ENCODE peak calls at places on chromosomes 11 and 22, in six cellular contexts. R, L, Y, J, U and W are unnamed samples.

GRCh38 chr22:28802595-28803087 is 2.3 kb upstream of the XBP1 start:
- DNase-seq in R (no peak), L (no peak), Y (no peak), J (no peak), U (no peak), W (no peak)

GRCh38 chr11:86475027-86475426 is 100.3 kb downstream of the CCDC81 start:
- DNase-seq in R (no peak), L (no peak), Y (no peak), J (no peak), U (no peak), W (no peak)

GRCh38 chr22:48650323-48651035 is 1177.2 kb downstream of the BRD1 start:
- DNase-seq in R (no peak), L (no peak), Y (no peak), J (no peak), U (no peak), W (no peak)

GRCh38 chr11:30458541-30458940 is 127.6 kb downstream of the MPPED2 start:
- DNase-seq in R (no peak), L (no peak), Y (no peak), J (no peak), U (no peak), W (no peak)

GRCh38 chr22:37262346-37262745 is 18.3 kb upstream of the RAC2 start:
- DNase-seq in R (no peak), L (no peak), Y (no peak), J (no peak), U (no peak), W (no peak)

GRCh38 chr11:31628111-31628510 is 118.5 kb downstream of the ELP4 start:
- DNase-seq in R (no peak), L (no peak), Y (no peak), J (no peak), U (no peak), W (no peak)

GRCh38 chr11:33912405-33913361 is 20.8 kb upstream of the LMO2 start:
- DNase-seq in R (no peak), L (no peak), Y (peak), J (no peak), U (peak), W (no peak)

GRCh38 chr22:36829370-36830002 is 12.7 kb upstream of the PVALB start:
- DNase-seq in R (peak), L (no peak), Y (no peak), J (no peak), U (peak), W (no peak)

GRCh38 chr11:117633186-117633585 is 163.8 kb downstream of the DSCAML1 start:
- DNase-seq in R (no peak), L (no peak), Y (no peak), J (no peak), U (no peak), W (no peak)

GRCh38 chr11:123526027-123526805 is 96.1 kb downstream of the GRAMD1B start:
- DNase-seq in R (no peak), L (no peak), Y (no peak), J (no peak), U (no peak), W (no peak)

GRCh38 chr22:19798825-19799224 is 38.2 kb downstream of the TBX1 start:
- DNase-seq in R (no peak), L (no peak), Y (no peak), J (no peak), U (no peak), W (no peak)

GRCh38 chr22:24759765-24760164 is 14.8 kb downstream of the PIWIL3 start:
- DNase-seq in R (no peak), L (peak), Y (no peak), J (no peak), U (no peak), W (no peak)